ENCODE peak calls at places on chromosome 4, in seven cellular contexts. One of them, this sample, is unnamed.

GRCh38 chr4:142463195-142463594 is 382.9 kb downstream of the INPP4B start:
- DNase-seq in H9: no peak
- DNase-seq in PC-3: no peak
- DNase-seq in HCT116: no peak
- DNase-seq in cardiac muscle cell: no peak
- DNase-seq in stomach: no peak
- DNase-seq in lung: no peak
- DNase-seq in this sample: no peak

GRCh38 chr4:10461091-10461849 is 4.0 kb upstream of the ZNF518B start:
- DNase-seq in PC-3: no peak
- DNase-seq in HCT116: no peak
- DNase-seq in H9: peak; percentile 77
- DNase-seq in lung: peak; percentile 38
- DNase-seq in cardiac muscle cell: peak; percentile 85
- DNase-seq in stomach: peak; percentile 62
- DNase-seq in this sample: peak; percentile 18

GRCh38 chr4:36322921-36323354 is 41.5 kb downstream of the DTHD1 start:
- DNase-seq in stomach: no peak
- DNase-seq in cardiac muscle cell: no peak
- DNase-seq in lung: no peak
- DNase-seq in PC-3: no peak
- DNase-seq in HCT116: no peak
- DNase-seq in H9: no peak
- DNase-seq in this sample: no peak

GRCh38 chr4:124753941-124754581 is 41.5 kb upstream of the ANKRD50 start:
- DNase-seq in HCT116: no peak
- DNase-seq in cardiac muscle cell: peak; percentile 1
- DNase-seq in lung: peak; percentile 62
- DNase-seq in PC-3: peak; percentile 62
- DNase-seq in H9: no peak
- DNase-seq in stomach: peak; percentile 84
- DNase-seq in this sample: no peak

GRCh38 chr4:106463622-106464021 is 95.0 kb upstream of the GIMD1 start:
- DNase-seq in PC-3: no peak
- DNase-seq in lung: no peak
- DNase-seq in cardiac muscle cell: no peak
- DNase-seq in HCT116: no peak
- DNase-seq in stomach: no peak
- DNase-seq in H9: no peak
- DNase-seq in this sample: no peak

GRCh38 chr4:19382993-19383392 is 868.7 kb upstream of the SLIT2 start:
- DNase-seq in stomach: no peak
- DNase-seq in cardiac muscle cell: no peak
- DNase-seq in H9: no peak
- DNase-seq in HCT116: no peak
- DNase-seq in PC-3: peak; percentile 55
- DNase-seq in lung: no peak
- DNase-seq in this sample: no peak

GRCh38 chr4:147678121-147678520 is 5.8 kb downstream of the PRMT9 start:
- DNase-seq in cardiac muscle cell: no peak
- DNase-seq in H9: no peak
- DNase-seq in lung: no peak
- DNase-seq in PC-3: no peak
- DNase-seq in stomach: no peak
- DNase-seq in HCT116: no peak
- DNase-seq in this sample: no peak

GRCh38 chr4:60463846-60464502 is 736.2 kb upstream of the ADGRL3 start:
- DNase-seq in PC-3: peak; percentile 70
- DNase-seq in cardiac muscle cell: no peak
- DNase-seq in stomach: no peak
- DNase-seq in H9: no peak
- DNase-seq in HCT116: no peak
- DNase-seq in lung: no peak
- DNase-seq in this sample: no peak

GRCh38 chr4:7979652-7979968 is 39.9 kb upstream of the AFAP1 start:
- DNase-seq in cardiac muscle cell: no peak
- DNase-seq in stomach: no peak
- DNase-seq in PC-3: no peak
- DNase-seq in lung: no peak
- DNase-seq in H9: peak; percentile 71
- DNase-seq in HCT116: no peak
- DNase-seq in this sample: no peak

GRCh38 chr4:159298502-159298901 is 195.6 kb downstream of the RAPGEF2 start:
- DNase-seq in H9: no peak
- DNase-seq in HCT116: no peak
- DNase-seq in stomach: no peak
- DNase-seq in PC-3: no peak
- DNase-seq in cardiac muscle cell: no peak
- DNase-seq in lung: no peak
- DNase-seq in this sample: no peak

GRCh38 chr4:185211035-185211434 is 1.6 kb downstream of the SNX25 start:
- DNase-seq in cardiac muscle cell: no peak
- DNase-seq in H9: no peak
- DNase-seq in HCT116: no peak
- DNase-seq in PC-3: no peak
- DNase-seq in stomach: no peak
- DNase-seq in lung: no peak
- DNase-seq in this sample: no peak

GRCh38 chr4:159401791-159402380 is 299.0 kb downstream of the RAPGEF2 start:
- DNase-seq in stomach: no peak
- DNase-seq in cardiac muscle cell: peak; percentile 42
- DNase-seq in HCT116: no peak
- DNase-seq in H9: no peak
- DNase-seq in lung: no peak
- DNase-seq in PC-3: peak; percentile 75
- DNase-seq in this sample: no peak

GRCh38 chr4:39614487-39615162 is 24.0 kb downstream of the SMIM14 start:
- DNase-seq in lung: no peak
- DNase-seq in H9: no peak
- DNase-seq in cardiac muscle cell: peak; percentile 69
- DNase-seq in stomach: no peak
- DNase-seq in HCT116: no peak
- DNase-seq in PC-3: peak; percentile 69
- DNase-seq in this sample: no peak

GRCh38 chr4:81445196-81445595 is 26.5 kb downstream of the RASGEF1B start:
- DNase-seq in HCT116: no peak
- DNase-seq in H9: no peak
- DNase-seq in PC-3: no peak
- DNase-seq in lung: no peak
- DNase-seq in cardiac muscle cell: no peak
- DNase-seq in stomach: no peak
- DNase-seq in this sample: no peak

GRCh38 chr4:82360298-82361177 is 13.3 kb downstream of the HNRNPD start:
- DNase-seq in HCT116: no peak
- DNase-seq in lung: no peak
- DNase-seq in stomach: no peak
- DNase-seq in PC-3: peak; percentile 40
- DNase-seq in H9: no peak
- DNase-seq in cardiac muscle cell: peak; percentile 38
- DNase-seq in this sample: no peak

GRCh38 chr4:15653430-15653829 is 1.7 kb downstream of the FBXL5 start:
- DNase-seq in HCT116: no peak
- DNase-seq in H9: no peak
- DNase-seq in PC-3: no peak
- DNase-seq in stomach: no peak
- DNase-seq in lung: no peak
- DNase-seq in cardiac muscle cell: no peak
- DNase-seq in this sample: no peak

GRCh38 chr4:15655223-15656037 is at the start of gene FBXL5:
- DNase-seq in lung: peak; percentile 70
- DNase-seq in PC-3: peak; percentile 85
- DNase-seq in HCT116: no peak
- DNase-seq in stomach: peak; percentile 84
- DNase-seq in cardiac muscle cell: peak; percentile 92
- DNase-seq in H9: peak; percentile 78
- DNase-seq in this sample: peak; percentile 72

GRCh38 chr4:15656038-15656470 is 897 bp upstream of the FBXL5 start:
- DNase-seq in lung: no peak
- DNase-seq in HCT116: no peak
- DNase-seq in stomach: no peak
- DNase-seq in cardiac muscle cell: peak; percentile 70
- DNase-seq in PC-3: no peak
- DNase-seq in H9: peak; percentile 72
- DNase-seq in this sample: no peak

GRCh38 chr4:15653864-15654391 is 1.2 kb downstream of the FBXL5 start:
- DNase-seq in H9: no peak
- DNase-seq in HCT116: no peak
- DNase-seq in cardiac muscle cell: peak; percentile 83
- DNase-seq in lung: no peak
- DNase-seq in stomach: no peak
- DNase-seq in PC-3: peak; percentile 32
- DNase-seq in this sample: no peak

GRCh38 chr4:15654556-15655222 is 468 bp downstream of the FBXL5 start:
- DNase-seq in cardiac muscle cell: peak; percentile 40
- DNase-seq in stomach: peak; percentile 46
- DNase-seq in H9: peak; percentile 51
- DNase-seq in PC-3: peak; percentile 30
- DNase-seq in HCT116: no peak
- DNase-seq in lung: peak; percentile 37
- DNase-seq in this sample: peak; percentile 55
- H3K4me1 ChIP-seq in cardiac muscle cell: peaks cover 33% of the 10 kb centered on the region
- H3K4me1 ChIP-seq in stomach: peaks cover 33% of the 10 kb centered on the region
- H3K4me1 ChIP-seq in H9: peaks cover 2% of the 10 kb centered on the region
- H3K4me1 ChIP-seq in PC-3: peaks cover 31% of the 10 kb centered on the region
- H3K4me1 ChIP-seq in HCT116: peaks cover 25% of the 10 kb centered on the region
- H3K4me1 ChIP-seq in lung: peaks cover 2% of the 10 kb centered on the region
- H3K4me1 ChIP-seq in this sample: peaks cover 4% of the 10 kb centered on the region

DNA sequence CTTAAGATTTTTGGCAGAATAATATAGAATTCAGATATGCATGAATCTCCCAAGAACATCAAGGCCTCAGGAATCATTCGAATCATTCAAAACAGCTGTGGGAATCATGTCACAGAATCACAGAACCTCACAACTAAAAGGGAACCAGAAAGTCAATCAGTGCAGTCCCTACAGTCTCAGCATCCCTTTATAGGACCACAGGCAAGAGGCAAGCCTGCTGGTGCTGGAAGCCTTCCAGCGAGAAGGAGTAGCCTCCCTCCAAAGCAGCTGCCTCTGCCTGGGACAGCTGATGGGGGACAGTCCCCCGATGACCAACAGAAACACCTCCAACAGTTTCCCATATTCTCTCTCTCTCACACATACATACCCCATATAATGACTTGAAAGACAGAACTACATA is 20.7 kb downstream of the QDPR start:
- DNase-seq in lung: no peak
- DNase-seq in HCT116: no peak
- DNase-seq in stomach: no peak
- DNase-seq in cardiac muscle cell: no peak
- DNase-seq in PC-3: no peak
- DNase-seq in H9: no peak
- DNase-seq in this sample: no peak
- H3K4me1 ChIP-seq in lung: peaks cover 5% of the 10 kb centered on the region
- H3K4me1 ChIP-seq in HCT116: peaks cover 10% of the 10 kb centered on the region
- H3K4me1 ChIP-seq in stomach: no peaks in the 10 kb centered on the region
- H3K4me1 ChIP-seq in cardiac muscle cell: no peaks in the 10 kb centered on the region
- H3K4me1 ChIP-seq in PC-3: peaks cover 13% of the 10 kb centered on the region
- H3K4me1 ChIP-seq in H9: no peaks in the 10 kb centered on the region
- H3K4me1 ChIP-seq in this sample: no peaks in the 10 kb centered on the region

GRCh38 chr4:152663203-152664066 is 16.4 kb downstream of the TMEM154 start:
- DNase-seq in stomach: no peak
- DNase-seq in HCT116: no peak
- DNase-seq in PC-3: no peak
- DNase-seq in lung: no peak
- DNase-seq in cardiac muscle cell: no peak
- DNase-seq in H9: no peak
- DNase-seq in this sample: no peak
- H3K4me1 ChIP-seq in stomach: no peaks in the 10 kb centered on the region
- H3K4me1 ChIP-seq in HCT116: no peaks in the 10 kb centered on the region
- H3K4me1 ChIP-seq in PC-3: no peaks in the 10 kb centered on the region
- H3K4me1 ChIP-seq in lung: no peaks in the 10 kb centered on the region
- H3K4me1 ChIP-seq in cardiac muscle cell: no peaks in the 10 kb centered on the region
- H3K4me1 ChIP-seq in H9: peaks cover 5% of the 10 kb centered on the region
- H3K4me1 ChIP-seq in this sample: no peaks in the 10 kb centered on the region

GRCh38 chr4:94486372-94486801 is 34.6 kb downstream of the PDLIM5 start:
- DNase-seq in lung: peak; percentile 35
- DNase-seq in stomach: peak; percentile 77
- DNase-seq in H9: no peak
- DNase-seq in HCT116: no peak
- DNase-seq in PC-3: peak; percentile 86
- DNase-seq in cardiac muscle cell: peak; percentile 55
- DNase-seq in this sample: no peak
- H3K4me1 ChIP-seq in lung: no peaks in the 10 kb centered on the region
- H3K4me1 ChIP-seq in stomach: no peaks in the 10 kb centered on the region
- H3K4me1 ChIP-seq in H9: no peaks in the 10 kb centered on the region
- H3K4me1 ChIP-seq in HCT116: peaks cover 64% of the 10 kb centered on the region
- H3K4me1 ChIP-seq in PC-3: peaks cover 58% of the 10 kb centered on the region
- H3K4me1 ChIP-seq in cardiac muscle cell: peaks cover 51% of the 10 kb centered on the region
- H3K4me1 ChIP-seq in this sample: no peaks in the 10 kb centered on the region

GRCh38 chr4:119750771-119751170 is 122.2 kb upstream of the PDE5A start:
- DNase-seq in cardiac muscle cell: no peak
- DNase-seq in PC-3: no peak
- DNase-seq in stomach: no peak
- DNase-seq in H9: no peak
- DNase-seq in HCT116: no peak
- DNase-seq in lung: no peak
- DNase-seq in this sample: no peak
- H3K4me1 ChIP-seq in cardiac muscle cell: peaks cover 3% of the 10 kb centered on the region
- H3K4me1 ChIP-seq in PC-3: no peaks in the 10 kb centered on the region
- H3K4me1 ChIP-seq in stomach: no peaks in the 10 kb centered on the region
- H3K4me1 ChIP-seq in H9: no peaks in the 10 kb centered on the region
- H3K4me1 ChIP-seq in HCT116: no peaks in the 10 kb centered on the region
- H3K4me1 ChIP-seq in lung: no peaks in the 10 kb centered on the region
- H3K4me1 ChIP-seq in this sample: no peaks in the 10 kb centered on the region

GRCh38 chr4:69753666-69754065 is 6.8 kb downstream of the SULT1B1 start:
- DNase-seq in HCT116: no peak
- DNase-seq in stomach: no peak
- DNase-seq in lung: no peak
- DNase-seq in PC-3: peak; percentile 39
- DNase-seq in H9: no peak
- DNase-seq in cardiac muscle cell: peak; percentile 48
- DNase-seq in this sample: no peak
- H3K4me1 ChIP-seq in HCT116: no peaks in the 10 kb centered on the region
- H3K4me1 ChIP-seq in stomach: no peaks in the 10 kb centered on the region
- H3K4me1 ChIP-seq in lung: no peaks in the 10 kb centered on the region
- H3K4me1 ChIP-seq in PC-3: peaks cover 21% of the 10 kb centered on the region
- H3K4me1 ChIP-seq in H9: no peaks in the 10 kb centered on the region
- H3K4me1 ChIP-seq in cardiac muscle cell: peaks cover 8% of the 10 kb centered on the region
- H3K4me1 ChIP-seq in this sample: no peaks in the 10 kb centered on the region

This sample was measured in prostate gland.